ENCODE peak calls at places on chromosomes 4 and X, in seven cellular contexts. B is GM12892, D is AG08396, Y is NCI-H1105, M is hepatocyte, A is HFFc6, H is HT-29. S is an unnamed sample.

GRCh38 chrX:107935664-107936433 is 46.3 kb downstream of the TEX13B start:
- DNase-seq in Y (no peak), A (no peak), B (no peak), H (no peak), D (no peak), M (peak; percentile 10), S (peak; percentile 10)

GRCh38 chrX:65679071-65679540 is 11.7 kb downstream of the MSN start:
- DNase-seq in D (no peak), B (no peak), H (peak; percentile 60), Y (no peak), A (peak; percentile 30), M (no peak), S (no peak)

GRCh38 chr4:6959261-6959660 is 49.6 kb downstream of the TBC1D14 start:
- DNase-seq in M (no peak), Y (no peak), B (no peak), A (no peak), H (no peak), D (no peak), S (no peak)

GRCh38 chrX:48833531-48834138 is 1.8 kb downstream of the PCSK1N start:
- DNase-seq in B (no peak), D (no peak), M (no peak), Y (no peak), A (no peak), H (peak; percentile 17), S (no peak)

GRCh38 chr4:145527773-145528172 is 46.1 kb downstream of the SMAD1 start:
- DNase-seq in Y (no peak), D (no peak), B (no peak), A (no peak), M (no peak), H (no peak), S (no peak)

GRCh38 chrX:129791961-129792570 is 12.3 kb downstream of the SASH3 start:
- DNase-seq in D (no peak), H (no peak), A (no peak), B (no peak), Y (peak; percentile 21), M (no peak), S (no peak)

GRCh38 chrX:31021537-31021936 is 50.3 kb downstream of the FTHL17 start:
- DNase-seq in D (no peak), B (no peak), Y (no peak), A (no peak), M (no peak), H (no peak), S (peak; percentile 72)

GRCh38 chr4:94455081-94455480 is 3.3 kb downstream of the PDLIM5 start:
- DNase-seq in A (peak; percentile 75), H (peak; percentile 66), D (peak; percentile 58), Y (no peak), B (no peak), M (peak; percentile 70), S (peak; percentile 90)

GRCh38 chr4:95541889-95542607 is 6.7 kb downstream of the UNC5C start:
- DNase-seq in H (no peak), B (no peak), M (no peak), D (no peak), A (no peak), Y (no peak), S (no peak)

GRCh38 chrX:16730450-16730849 is 11.0 kb downstream of the SYAP1 start:
- DNase-seq in M (no peak), H (no peak), Y (no peak), A (no peak), B (no peak), D (no peak), S (no peak)

GRCh38 chr4:102809691-102810090 is 17.7 kb downstream of the UBE2D3 start:
- DNase-seq in D (no peak), H (no peak), A (no peak), M (no peak), Y (no peak), B (no peak), S (no peak)

GRCh38 chrX:49986058-49986457 is 63.7 kb downstream of the CLCN5 start:
- DNase-seq in A (no peak), H (no peak), B (no peak), M (no peak), Y (no peak), D (no peak), S (no peak)

GRCh38 chr4:71498624-71499023 is 159.8 kb downstream of the SLC4A4 start:
- DNase-seq in H (no peak), Y (no peak), B (no peak), D (no peak), A (no peak), M (no peak), S (no peak)

GRCh38 chrX:275967-276587 is 5.1 kb upstream of the PLCXD1 start:
- DNase-seq in B (peak; percentile 61), D (peak; percentile 92), M (peak; percentile 82), Y (no peak), H (peak; percentile 68), A (peak; percentile 66), S (peak; percentile 73)

GRCh38 chrX:124679199-124679598 is 332.8 kb downstream of the SH2D1A start:
- DNase-seq in M (no peak), H (no peak), D (no peak), A (no peak), Y (no peak), B (no peak), S (no peak)

GRCh38 chr4:164210377-164210776 is 543.6 kb upstream of the SMIM31 start:
- DNase-seq in Y (no peak), A (no peak), M (no peak), D (no peak), B (no peak), H (no peak), S (no peak)

GRCh38 chr4:17468638-17469221 is 43.2 kb downstream of the QDPR start:
- DNase-seq in B (no peak), H (peak; percentile 66), Y (no peak), M (peak; percentile 60), D (peak; percentile 35), A (peak; percentile 39), S (peak; percentile 68)

GRCh38 chrX:148878371-148878770 is 378.0 kb downstream of the AFF2 start:
- DNase-seq in A (no peak), Y (no peak), B (no peak), M (no peak), H (no peak), D (peak; percentile 12), S (peak; percentile 74)

GRCh38 chr4:22515888-22516541 is at the start of gene ADGRA3:
- DNase-seq in H (peak; percentile 71), Y (no peak), B (peak; percentile 39), A (peak; percentile 40), D (peak; percentile 89), M (peak; percentile 91), S (peak; percentile 84)

GRCh38 chr4:762211-763190 is 56.9 kb downstream of the PCGF3 start:
- DNase-seq in M (peak; percentile 55), D (no peak), H (peak; percentile 41), B (no peak), A (no peak), Y (no peak), S (no peak)

GRCh38 chr4:89111833-89112563 is 665 bp downstream of the TIGD2 start:
- DNase-seq in H (peak; percentile 75), M (peak; percentile 80), Y (peak; percentile 5), D (peak; percentile 68), A (peak; percentile 88), B (no peak), S (peak; percentile 97)

GRCh38 chr4:125198916-125199315 is 115.8 kb upstream of the FAT4 start:
- DNase-seq in H (peak; percentile 22), B (no peak), M (no peak), D (no peak), Y (no peak), A (peak; percentile 38), S (no peak)

GRCh38 chr4:2303686-2304320 is 41.9 kb upstream of the MXD4 start:
- DNase-seq in M (no peak), A (no peak), B (no peak), H (no peak), D (no peak), Y (no peak), S (no peak)

GRCh38 chrX:74232859-74233258 is 71.1 kb upstream of the ZCCHC13 start:
- DNase-seq in D (no peak), Y (no peak), B (no peak), A (peak; percentile 33), H (peak; percentile 67), M (no peak), S (no peak)

GRCh38 chrX:68571292-68572256 is 72.7 kb downstream of the YIPF6 start:
- DNase-seq in D (peak; percentile 25), Y (no peak), H (peak; percentile 46), A (peak; percentile 75), B (no peak), M (peak; percentile 23), S (no peak)

GRCh38 chrX:46333550-46333949 is 211.7 kb downstream of the ZNF674 start:
- DNase-seq in A (no peak), Y (no peak), B (no peak), M (no peak), H (peak; percentile 78), D (no peak), S (no peak)

GRCh38 chr4:1187182-1187581 is 14.8 kb upstream of the SPON2 start:
- DNase-seq in D (no peak), Y (no peak), M (no peak), A (no peak), H (no peak), B (no peak), S (no peak)

GRCh38 chrX:49192722-49193328 is 6.7 kb upstream of the PRICKLE3 start:
- DNase-seq in D (no peak), M (no peak), Y (no peak), A (no peak), B (no peak), H (peak; percentile 27), S (peak; percentile 56)

GRCh38 chr4:105206214-105206613 is 59.5 kb downstream of the TET2 start:
- DNase-seq in D (no peak), M (no peak), A (no peak), H (no peak), Y (no peak), B (no peak), S (no peak)

GRCh38 chrX:32041181-32041580 is 969.3 kb upstream of the FTHL17 start:
- DNase-seq in Y (no peak), H (no peak), D (no peak), M (no peak), A (no peak), B (no peak), S (no peak)

GRCh38 chrX:13179100-13179499 is 134.7 kb upstream of the FAM9C start:
- DNase-seq in A (no peak), B (no peak), D (no peak), H (no peak), M (no peak), Y (no peak), S (no peak)

GRCh38 chr4:55214172-55214571 is 88.8 kb upstream of the KDR start:
- DNase-seq in H (no peak), B (no peak), Y (no peak), M (no peak), D (no peak), A (peak; percentile 2), S (no peak)

S was measured in cardiac muscle cell.